ENCODE peak calls at places on chromosomes 13 and 19, in four cellular contexts. C is NB4, W is mammary epithelial cell, X is uterus. A is an unnamed sample.

GRCh38 chr19:13951799-13952153 is 533 bp upstream of the DCAF15 start:
- DNase-seq in C (no peak), W (no peak), X (no peak), A (no peak)

GRCh38 chr13:42064259-42064658 is 15.8 kb downstream of the DGKH start:
- DNase-seq in C (no peak), W (peak), X (no peak), A (no peak)

GRCh38 chr19:45164577-45165335 is 4.0 kb upstream of the NKPD1 start:
- DNase-seq in C (peak), W (peak), X (peak), A (peak)

GRCh38 chr13:38542601-38543000 is 144.3 kb upstream of the FREM2 start:
- DNase-seq in C (no peak), W (peak), X (no peak), A (no peak)

GRCh38 chr13:21738636-21739035 is 67.8 kb downstream of the FGF9 start:
- DNase-seq in C (no peak), W (no peak), X (no peak), A (no peak)

GRCh38 chr19:45716314-45717130 is 14.2 kb downstream of the FBXO46 start:
- DNase-seq in C (peak), W (peak), X (no peak), A (peak)

GRCh38 chr19:37470216-37470615 is 1.1 kb downstream of the ZNF570 start:
- DNase-seq in C (no peak), W (no peak), X (no peak), A (no peak)

GRCh38 chr19:8155318-8155717 is 5.9 kb upstream of the FBN3 start:
- DNase-seq in C (no peak), W (no peak), X (no peak), A (no peak)

GRCh38 chr19:46847528-46847927 is 3.1 kb downstream of the AP2S1 start:
- DNase-seq in C (no peak), W (no peak), X (no peak), A (no peak)

GRCh38 chr19:3626473-3627350 is at the start of gene CACTIN:
- DNase-seq in C (peak), W (peak), X (peak), A (peak)

GRCh38 chr19:4385291-4386037 is 14.9 kb downstream of the SH3GL1 start:
- DNase-seq in C (no peak), W (no peak), X (no peak), A (no peak)

GRCh38 chr13:44932850-44933251 is 56.4 kb downstream of the NUFIP1 start:
- DNase-seq in C (no peak), W (no peak), X (peak), A (no peak)

GRCh38 chr19:8363803-8364771 is at the start of gene ANGPTL4:
- DNase-seq in C (peak), W (peak), X (peak), A (peak)

GRCh38 chr19:1070576-1070930 is 3.6 kb downstream of the ARHGAP45 start:
- DNase-seq in C (no peak), W (no peak), X (no peak), A (no peak)

GRCh38 chr19:15299568-15300409 is 32.5 kb downstream of the BRD4 start:
- DNase-seq in C (no peak), W (no peak), X (no peak), A (no peak)

GRCh38 chr19:36771275-36772231 is 1.1 kb downstream of the ZNF850 start:
- DNase-seq in C (peak), W (peak), X (peak), A (peak)

GRCh38 chr19:13969897-13970296 is 17.6 kb downstream of the DCAF15 start:
- DNase-seq in C (no peak), W (no peak), X (no peak), A (no peak)

GRCh38 chr19:17105548-17105947 is 30.0 kb downstream of the MYO9B start:
- DNase-seq in C (no peak), W (no peak), X (no peak), A (no peak)

GRCh38 chr13:31431722-31432137 is 232.0 kb downstream of the B3GLCT start:
- DNase-seq in C (peak), W (peak), X (peak), A (peak)

GRCh38 chr13:68636784-68637183 is 1406.6 kb upstream of the PCDH9 start:
- DNase-seq in C (no peak), W (no peak), X (no peak), A (no peak)

GRCh38 chr13:47798906-47799305 is 202.2 kb downstream of the SUCLA2 start:
- DNase-seq in C (peak), W (peak), X (no peak), A (no peak)
- TF ChIP-seq CTCF in C (peak), W (peak), X (no peak), A (no peak)

GRCh38 chr13:94248454-94249233 is 230.8 kb downstream of the DCT start:
- DNase-seq in C (no peak), W (peak), X (no peak), A (no peak)

GRCh38 chr13:94254737-94255136 is 224.7 kb downstream of the DCT start:
- DNase-seq in C (no peak), W (no peak), X (no peak), A (no peak)

GRCh38 chr13:94251801-94252200 is 227.7 kb downstream of the DCT start:
- DNase-seq in C (no peak), W (no peak), X (no peak), A (no peak)

GRCh38 chr13:94249512-94249911 is 230.0 kb downstream of the DCT start:
- DNase-seq in C (no peak), W (peak), X (no peak), A (no peak)

GRCh38 chr13:94252209-94252608 is 227.3 kb downstream of the DCT start:
- DNase-seq in C (no peak), W (no peak), X (no peak), A (no peak)
- H3K4me3 ChIP-seq in C (no peak), W (no peak), X (no peak), A (no peak)

GRCh38 chr19:48770734-48771472 is 15.6 kb downstream of the FGF21 start:
- DNase-seq in C (no peak), W (no peak), X (no peak), A (no peak)

GRCh38 chr19:48772503-48772953 is 17.2 kb downstream of the FGF21 start:
- DNase-seq in C (no peak), W (no peak), X (no peak), A (peak)

GRCh38 chr19:48768989-48769713 is 13.8 kb downstream of the FGF21 start:
- DNase-seq in C (peak), W (no peak), X (no peak), A (peak)

DNA sequence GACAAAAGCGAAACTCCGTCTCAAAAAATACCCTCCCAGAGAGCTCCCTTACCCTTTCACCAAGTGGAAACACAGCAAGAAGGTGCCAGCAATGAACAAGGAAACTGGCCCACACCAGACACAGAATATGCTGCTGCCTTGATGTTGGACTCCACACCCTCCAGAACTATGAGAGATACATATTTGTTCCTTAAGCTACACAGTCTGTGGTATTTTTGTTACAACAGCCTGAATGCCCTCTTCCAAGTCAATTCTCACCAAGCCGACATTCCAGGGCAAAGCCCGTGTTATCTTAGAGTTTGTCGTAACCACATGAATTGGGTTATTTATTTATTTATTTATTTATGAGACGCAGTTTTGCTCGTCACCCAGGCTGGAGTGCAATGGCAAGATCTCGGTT is 14.9 kb downstream of the FGF21 start:
- DNase-seq in C (no peak), W (peak), X (no peak), A (no peak)
- TF ChIP-seq CTCF in C (no peak), W (no peak), X (no peak), A (no peak)

DNA sequence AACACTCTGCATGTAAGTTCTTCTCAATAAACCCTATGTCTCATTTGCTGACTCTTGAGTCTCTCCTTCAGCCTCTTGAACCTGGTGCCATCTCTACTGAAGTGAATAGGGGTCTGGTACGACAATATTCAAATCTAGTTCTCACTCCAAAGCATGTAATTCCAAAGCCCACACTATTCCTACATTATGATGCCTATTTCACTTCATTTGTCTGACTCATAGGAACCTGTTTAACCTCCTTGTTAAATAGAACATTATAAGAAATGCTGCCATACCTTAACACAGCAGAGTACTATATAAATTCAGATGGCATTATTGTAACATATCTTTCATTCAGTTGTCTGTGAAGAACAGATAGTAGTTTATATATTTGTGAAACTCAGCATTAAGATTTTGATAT is 67.1 kb downstream of the STARD13 start:
- DNase-seq in C (no peak), W (peak), X (no peak), A (no peak)
- H3K4me3 ChIP-seq in C (no peak), W (no peak), X (no peak), A (no peak)

DNA sequence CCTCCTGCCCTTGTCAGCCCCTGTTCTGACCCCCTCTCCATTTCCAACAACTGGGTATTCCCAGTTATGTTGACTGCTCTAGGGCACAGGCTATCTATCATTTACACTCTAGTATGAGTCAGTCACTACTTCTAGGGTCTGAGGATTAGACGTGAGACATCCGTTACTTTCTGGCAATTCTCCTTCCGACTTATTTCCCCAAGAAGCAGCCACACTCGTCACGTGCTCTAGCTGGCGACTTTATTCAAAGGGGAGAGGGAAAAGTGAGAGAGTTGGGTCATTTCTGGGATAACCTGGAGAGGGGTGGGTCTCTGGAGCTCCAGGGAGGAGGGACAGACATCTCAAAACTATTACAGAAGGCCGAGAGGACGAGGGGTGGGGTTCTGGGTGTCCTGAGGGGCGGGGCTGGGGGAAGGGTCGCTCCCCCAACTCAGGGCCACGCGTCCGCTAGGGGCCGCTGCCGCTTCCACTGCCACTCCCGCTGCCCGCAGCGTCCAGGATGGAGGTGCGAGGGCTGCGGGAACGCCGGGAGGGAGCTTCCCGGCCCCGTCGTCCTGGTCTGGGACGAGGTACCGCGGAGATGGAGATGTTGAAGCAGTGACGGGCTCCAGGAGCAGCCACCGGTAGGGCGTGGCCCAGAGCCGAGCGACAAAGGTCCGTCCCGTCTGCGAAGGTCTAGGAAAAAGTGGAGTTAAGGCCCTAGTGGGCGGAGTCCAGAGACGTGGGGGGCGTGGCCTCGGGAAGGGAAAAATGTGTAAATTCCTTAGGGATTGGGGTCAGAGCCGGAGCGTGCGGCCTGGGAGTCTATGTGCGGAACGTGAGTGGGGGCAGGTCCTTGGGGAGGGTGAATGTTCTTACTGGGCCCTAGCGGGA is 8.9 kb downstream of the RTBDN start:
- DNase-seq in C (no peak), W (no peak), X (no peak), A (no peak)
- TF ChIP-seq CTCF in C (no peak), W (peak), X (no peak), A (no peak)

GRCh38 chr13:76991432-76991795 is 467 bp upstream of the CLN5 start:
- DNase-seq in C (peak), W (peak), X (peak), A (peak)
- H3K4me3 ChIP-seq in C (peak), W (peak), X (peak), A (peak)

GRCh38 chr13:43783820-43784219 is 3.0 kb downstream of the ENOX1 start:
- DNase-seq in C (no peak), W (peak), X (no peak), A (no peak)
- TF ChIP-seq CTCF in C (no peak), W (no peak), X (no peak), A (no peak)

DNA sequence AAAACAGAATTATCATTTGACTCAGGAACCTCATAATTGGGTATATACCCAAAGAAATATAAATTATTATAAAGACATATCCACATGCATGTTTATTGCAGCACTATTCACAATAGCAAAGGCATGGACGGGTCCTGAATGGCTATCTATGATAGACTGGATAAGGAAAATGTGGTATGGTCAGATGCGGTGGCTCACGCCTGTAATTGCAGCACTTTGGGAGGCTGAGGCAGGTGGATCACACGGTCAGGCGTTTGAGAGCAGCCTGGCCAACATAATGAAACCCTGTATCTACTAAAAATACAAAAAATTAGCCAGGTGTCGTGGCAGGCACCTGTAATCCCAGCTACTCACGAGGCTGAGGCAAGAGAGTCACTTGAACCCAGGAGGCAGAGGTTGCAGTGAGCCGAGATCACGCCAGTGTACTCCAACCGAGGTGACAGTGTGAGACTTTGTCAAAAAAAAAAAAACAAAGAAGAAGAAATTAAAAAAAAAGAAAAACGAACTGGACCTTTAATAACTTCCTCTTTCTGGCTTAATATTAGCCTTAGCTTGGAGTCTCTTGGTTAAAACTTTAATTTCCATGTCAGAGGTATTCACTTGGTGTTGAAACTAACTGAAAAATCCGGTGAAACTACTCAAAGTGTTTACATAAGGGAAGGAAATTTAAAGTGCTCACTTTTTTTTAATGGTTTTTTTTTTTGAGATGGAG is 104.4 kb downstream of the ZNF486 start:
- DNase-seq in C (no peak), W (no peak), X (no peak), A (no peak)
- H3K4me3 ChIP-seq in C (no peak), W (no peak), X (no peak), A (no peak)

GRCh38 chr13:65154661-65155447 is 2075.3 kb downstream of the PCDH9 start:
- DNase-seq in C (no peak), W (no peak), X (no peak), A (no peak)
- TF ChIP-seq CTCF in C (no peak), W (no peak), X (no peak), A (no peak)

GRCh38 chr19:57830071-57830602 is at the start of gene ZNF587B:
- DNase-seq in C (peak), W (peak), X (peak), A (peak)
- H3K4me3 ChIP-seq in C (no peak), W (peak), X (peak), A (peak)